ENCODE peak calls at places on chromosome 22, in seven cellular contexts. One of them, this sample, is unnamed.

GRCh38 chr22:46974631-46975585 is 212.5 kb downstream of the TBC1D22A start:
- DNase-seq in GM23338: no peak
- DNase-seq in endothelial cell of umbilical vein: no peak
- DNase-seq in sigmoid colon: peak
- DNase-seq in HCT116: no peak
- DNase-seq in HL-60: no peak
- DNase-seq in GM12892: no peak
- DNase-seq in this sample: no peak

GRCh38 chr22:45709004-45709739 is 37.5 kb downstream of the ATXN10 start:
- DNase-seq in GM23338: no peak
- DNase-seq in endothelial cell of umbilical vein: peak
- DNase-seq in sigmoid colon: no peak
- DNase-seq in HCT116: no peak
- DNase-seq in HL-60: no peak
- DNase-seq in GM12892: no peak
- DNase-seq in this sample: no peak

GRCh38 chr22:41917906-41918791 is 3.3 kb upstream of the SHISA8 start:
- DNase-seq in GM23338: no peak
- DNase-seq in endothelial cell of umbilical vein: peak
- DNase-seq in sigmoid colon: no peak
- DNase-seq in HCT116: no peak
- DNase-seq in HL-60: peak
- DNase-seq in GM12892: no peak
- DNase-seq in this sample: no peak

GRCh38 chr22:42743501-42743991 is 22.9 kb upstream of the A4GALT start:
- DNase-seq in GM23338: peak
- DNase-seq in endothelial cell of umbilical vein: peak
- DNase-seq in sigmoid colon: peak
- DNase-seq in HCT116: no peak
- DNase-seq in HL-60: no peak
- DNase-seq in GM12892: no peak
- DNase-seq in this sample: no peak

GRCh38 chr22:44916281-44917231 is 93.2 kb downstream of the PHF21B start:
- DNase-seq in GM23338: no peak
- DNase-seq in endothelial cell of umbilical vein: no peak
- DNase-seq in sigmoid colon: peak
- DNase-seq in HCT116: no peak
- DNase-seq in HL-60: no peak
- DNase-seq in GM12892: no peak
- DNase-seq in this sample: no peak

GRCh38 chr22:36194971-36195370 is 6.6 kb downstream of the APOL4 start:
- DNase-seq in GM23338: peak
- DNase-seq in endothelial cell of umbilical vein: peak
- DNase-seq in sigmoid colon: peak
- DNase-seq in HCT116: peak
- DNase-seq in HL-60: peak
- DNase-seq in GM12892: no peak
- DNase-seq in this sample: no peak

GRCh38 chr22:20033045-20033706 is 12.3 kb downstream of the TANGO2 start:
- DNase-seq in GM23338: no peak
- DNase-seq in endothelial cell of umbilical vein: no peak
- DNase-seq in sigmoid colon: no peak
- DNase-seq in HCT116: no peak
- DNase-seq in HL-60: no peak
- DNase-seq in GM12892: no peak
- DNase-seq in this sample: no peak

GRCh38 chr22:29992341-29993275 is 87.7 kb upstream of the HORMAD2 start:
- DNase-seq in GM23338: peak
- DNase-seq in endothelial cell of umbilical vein: no peak
- DNase-seq in sigmoid colon: no peak
- DNase-seq in HCT116: no peak
- DNase-seq in HL-60: no peak
- DNase-seq in GM12892: no peak
- DNase-seq in this sample: no peak

GRCh38 chr22:19913337-19913936 is 28.1 kb upstream of the COMT start:
- DNase-seq in GM23338: no peak
- DNase-seq in endothelial cell of umbilical vein: no peak
- DNase-seq in sigmoid colon: no peak
- DNase-seq in HCT116: no peak
- DNase-seq in HL-60: no peak
- DNase-seq in GM12892: no peak
- DNase-seq in this sample: no peak

GRCh38 chr22:41968601-41969000 is 642 bp upstream of the SEPTIN3 start:
- DNase-seq in GM23338: no peak
- DNase-seq in endothelial cell of umbilical vein: peak
- DNase-seq in sigmoid colon: no peak
- DNase-seq in HCT116: no peak
- DNase-seq in HL-60: no peak
- DNase-seq in GM12892: no peak
- DNase-seq in this sample: no peak

GRCh38 chr22:43066844-43067385 is 22.3 kb downstream of the TTLL1 start:
- DNase-seq in GM23338: no peak
- DNase-seq in endothelial cell of umbilical vein: peak
- DNase-seq in sigmoid colon: no peak
- DNase-seq in HCT116: peak
- DNase-seq in HL-60: no peak
- DNase-seq in GM12892: no peak
- DNase-seq in this sample: no peak

GRCh38 chr22:19948057-19948760 is 6.6 kb upstream of the TXNRD2 start:
- DNase-seq in GM23338: no peak
- DNase-seq in endothelial cell of umbilical vein: no peak
- DNase-seq in sigmoid colon: no peak
- DNase-seq in HCT116: no peak
- DNase-seq in HL-60: no peak
- DNase-seq in GM12892: no peak
- DNase-seq in this sample: no peak

GRCh38 chr22:19802001-19802880 is 41.7 kb downstream of the TBX1 start:
- DNase-seq in GM23338: no peak
- DNase-seq in endothelial cell of umbilical vein: no peak
- DNase-seq in sigmoid colon: no peak
- DNase-seq in HCT116: no peak
- DNase-seq in HL-60: no peak
- DNase-seq in GM12892: no peak
- DNase-seq in this sample: no peak

GRCh38 chr22:45587638-45588481 is 83.8 kb upstream of the ATXN10 start:
- DNase-seq in GM23338: no peak
- DNase-seq in endothelial cell of umbilical vein: no peak
- DNase-seq in sigmoid colon: no peak
- DNase-seq in HCT116: no peak
- DNase-seq in HL-60: no peak
- DNase-seq in GM12892: no peak
- DNase-seq in this sample: no peak

GRCh38 chr22:47065756-47066615 is 303.5 kb downstream of the TBC1D22A start:
- DNase-seq in GM23338: no peak
- DNase-seq in endothelial cell of umbilical vein: peak
- DNase-seq in sigmoid colon: no peak
- DNase-seq in HCT116: no peak
- DNase-seq in HL-60: no peak
- DNase-seq in GM12892: no peak
- DNase-seq in this sample: no peak

GRCh38 chr22:46336119-46337078 is 885 bp downstream of the TRMU start:
- DNase-seq in GM23338: peak
- DNase-seq in endothelial cell of umbilical vein: peak
- DNase-seq in sigmoid colon: no peak
- DNase-seq in HCT116: no peak
- DNase-seq in HL-60: peak
- DNase-seq in GM12892: no peak
- DNase-seq in this sample: no peak

GRCh38 chr22:42939941-42940653 is 74.9 kb downstream of the PACSIN2 start:
- DNase-seq in GM23338: no peak
- DNase-seq in endothelial cell of umbilical vein: peak
- DNase-seq in sigmoid colon: no peak
- DNase-seq in HCT116: peak
- DNase-seq in HL-60: no peak
- DNase-seq in GM12892: no peak
- DNase-seq in this sample: no peak

DNA sequence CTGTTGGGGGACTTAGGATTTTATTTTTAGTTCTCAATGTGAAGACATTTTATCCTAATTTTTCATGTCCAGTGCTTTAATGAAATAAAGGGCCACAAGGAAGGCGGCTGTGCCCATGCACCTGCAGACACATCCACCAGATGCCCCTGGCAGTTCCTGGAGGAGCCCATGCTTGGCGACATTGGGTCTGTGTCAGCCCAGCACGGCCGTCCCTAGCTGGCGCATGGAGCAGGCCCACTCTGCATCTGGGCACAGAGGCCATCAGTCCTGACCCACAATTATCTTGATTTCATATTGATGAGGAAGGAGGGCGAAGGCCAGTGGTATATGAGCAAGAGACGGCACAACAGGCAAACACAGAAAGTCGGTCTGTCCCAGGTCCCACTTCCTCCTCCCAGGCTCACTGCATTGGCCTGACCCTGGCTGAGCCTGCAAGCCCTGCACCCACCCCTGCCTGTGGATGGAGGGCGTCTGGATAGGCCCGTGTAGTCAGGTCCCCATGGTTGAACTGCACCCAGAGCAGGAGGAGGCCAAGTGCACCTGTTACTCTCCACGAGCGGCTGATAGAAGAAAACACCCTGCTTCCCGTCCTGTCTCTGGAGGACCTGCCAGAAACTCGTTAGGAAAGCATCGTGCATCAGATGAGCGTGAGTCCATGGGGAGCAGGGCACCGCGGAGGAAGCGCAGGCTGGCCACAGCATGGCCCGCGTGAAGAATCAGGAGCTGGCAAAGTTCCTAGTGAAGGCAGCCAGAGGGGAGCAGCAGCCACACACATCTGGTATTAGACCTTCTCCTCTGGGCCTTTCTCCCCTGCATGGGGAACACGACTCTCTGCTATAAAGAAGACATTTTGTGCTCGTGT is 296.8 kb downstream of the BRD1 start:
- DNase-seq in GM23338: no peak
- DNase-seq in endothelial cell of umbilical vein: no peak
- DNase-seq in sigmoid colon: no peak
- DNase-seq in HCT116: no peak
- DNase-seq in HL-60: no peak
- DNase-seq in GM12892: no peak
- DNase-seq in this sample: no peak
- TF ChIP-seq POLR2AphosphoS5 in GM23338: no peak
- TF ChIP-seq POLR2AphosphoS5 in endothelial cell of umbilical vein: no peak
- TF ChIP-seq POLR2AphosphoS5 in sigmoid colon: no peak
- TF ChIP-seq POLR2AphosphoS5 in HCT116: no peak
- TF ChIP-seq POLR2AphosphoS5 in HL-60: no peak
- TF ChIP-seq POLR2AphosphoS5 in GM12892: no peak
- TF ChIP-seq POLR2AphosphoS5 in this sample: no peak

GRCh38 chr22:17845340-17845739 is 71.1 kb upstream of the BID start:
- DNase-seq in GM23338: no peak
- DNase-seq in endothelial cell of umbilical vein: no peak
- DNase-seq in sigmoid colon: no peak
- DNase-seq in HCT116: no peak
- DNase-seq in HL-60: no peak
- DNase-seq in GM12892: no peak
- DNase-seq in this sample: no peak

GRCh38 chr22:17845790-17846189 is 71.5 kb upstream of the BID start:
- DNase-seq in GM23338: no peak
- DNase-seq in endothelial cell of umbilical vein: no peak
- DNase-seq in sigmoid colon: peak
- DNase-seq in HCT116: no peak
- DNase-seq in HL-60: no peak
- DNase-seq in GM12892: no peak
- DNase-seq in this sample: no peak

GRCh38 chr22:17847360-17848078 is 73.2 kb upstream of the BID start:
- DNase-seq in GM23338: no peak
- DNase-seq in endothelial cell of umbilical vein: no peak
- DNase-seq in sigmoid colon: no peak
- DNase-seq in HCT116: peak
- DNase-seq in HL-60: no peak
- DNase-seq in GM12892: no peak
- DNase-seq in this sample: no peak

GRCh38 chr22:17844150-17844549 is 69.9 kb upstream of the BID start:
- DNase-seq in GM23338: no peak
- DNase-seq in endothelial cell of umbilical vein: no peak
- DNase-seq in sigmoid colon: no peak
- DNase-seq in HCT116: no peak
- DNase-seq in HL-60: no peak
- DNase-seq in GM12892: no peak
- DNase-seq in this sample: no peak

GRCh38 chr22:17846326-17846992 is 72.2 kb upstream of the BID start:
- DNase-seq in GM23338: no peak
- DNase-seq in endothelial cell of umbilical vein: no peak
- DNase-seq in sigmoid colon: peak
- DNase-seq in HCT116: no peak
- DNase-seq in HL-60: no peak
- DNase-seq in GM12892: no peak
- DNase-seq in this sample: no peak
- TF ChIP-seq POLR2AphosphoS5 in GM23338: no peak
- TF ChIP-seq POLR2AphosphoS5 in endothelial cell of umbilical vein: no peak
- TF ChIP-seq POLR2AphosphoS5 in sigmoid colon: peak
- TF ChIP-seq POLR2AphosphoS5 in HCT116: no peak
- TF ChIP-seq POLR2AphosphoS5 in HL-60: no peak
- TF ChIP-seq POLR2AphosphoS5 in GM12892: no peak
- TF ChIP-seq POLR2AphosphoS5 in this sample: no peak

DNA sequence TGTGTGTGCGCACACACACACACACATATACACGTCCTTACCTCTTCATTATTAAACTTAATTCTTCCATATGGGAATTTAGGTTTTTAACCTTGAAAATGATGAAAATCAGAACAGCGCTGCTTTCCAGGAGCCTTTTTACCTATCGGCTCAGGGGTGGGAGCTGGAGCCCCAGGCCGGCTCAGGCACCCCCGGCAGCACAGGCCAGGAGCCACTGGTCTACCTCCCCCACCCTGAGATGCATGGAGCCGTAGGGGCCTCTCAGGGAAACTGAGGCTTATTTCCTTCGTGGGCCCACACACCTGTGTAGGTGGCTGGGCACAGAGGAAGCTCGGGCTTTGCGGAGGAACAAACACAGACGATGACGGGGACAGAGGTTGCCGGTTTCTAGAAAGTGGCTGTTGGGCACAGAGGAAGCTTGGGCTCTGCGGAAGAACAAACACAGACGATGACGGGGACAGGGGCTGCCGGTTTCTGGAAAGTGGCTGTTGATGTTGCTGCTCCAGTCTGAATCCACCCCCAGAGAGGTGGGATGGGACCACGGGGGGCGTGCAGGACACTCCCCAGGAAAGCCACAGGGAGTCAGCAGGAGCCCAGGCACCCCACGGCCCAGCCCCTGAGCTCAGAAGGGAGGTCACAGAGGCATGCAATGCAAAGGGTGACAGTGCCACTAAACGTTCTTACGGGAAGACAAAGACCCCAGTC is 149.4 kb downstream of the BRD1 start:
- DNase-seq in GM23338: no peak
- DNase-seq in endothelial cell of umbilical vein: no peak
- DNase-seq in sigmoid colon: peak
- DNase-seq in HCT116: no peak
- DNase-seq in HL-60: no peak
- DNase-seq in GM12892: no peak
- DNase-seq in this sample: no peak
- TF ChIP-seq POLR2AphosphoS5 in GM23338: no peak
- TF ChIP-seq POLR2AphosphoS5 in endothelial cell of umbilical vein: no peak
- TF ChIP-seq POLR2AphosphoS5 in sigmoid colon: no peak
- TF ChIP-seq POLR2AphosphoS5 in HCT116: no peak
- TF ChIP-seq POLR2AphosphoS5 in HL-60: no peak
- TF ChIP-seq POLR2AphosphoS5 in GM12892: no peak
- TF ChIP-seq POLR2AphosphoS5 in this sample: no peak

GRCh38 chr22:37290737-37291136 is 8.4 kb downstream of the CYTH4 start:
- DNase-seq in GM23338: no peak
- DNase-seq in endothelial cell of umbilical vein: no peak
- DNase-seq in sigmoid colon: no peak
- DNase-seq in HCT116: no peak
- DNase-seq in HL-60: no peak
- DNase-seq in GM12892: no peak
- DNase-seq in this sample: no peak
- TF ChIP-seq POLR2AphosphoS5 in GM23338: no peak
- TF ChIP-seq POLR2AphosphoS5 in endothelial cell of umbilical vein: no peak
- TF ChIP-seq POLR2AphosphoS5 in sigmoid colon: no peak
- TF ChIP-seq POLR2AphosphoS5 in HCT116: no peak
- TF ChIP-seq POLR2AphosphoS5 in HL-60: no peak
- TF ChIP-seq POLR2AphosphoS5 in GM12892: no peak
- TF ChIP-seq POLR2AphosphoS5 in this sample: no peak

GRCh38 chr22:50182176-50183081 is 3.3 kb upstream of the TRABD start:
- DNase-seq in GM23338: no peak
- DNase-seq in endothelial cell of umbilical vein: no peak
- DNase-seq in sigmoid colon: no peak
- DNase-seq in HCT116: no peak
- DNase-seq in HL-60: no peak
- DNase-seq in GM12892: no peak
- DNase-seq in this sample: no peak
- TF ChIP-seq POLR2AphosphoS5 in GM23338: no peak
- TF ChIP-seq POLR2AphosphoS5 in endothelial cell of umbilical vein: no peak
- TF ChIP-seq POLR2AphosphoS5 in sigmoid colon: no peak
- TF ChIP-seq POLR2AphosphoS5 in HCT116: no peak
- TF ChIP-seq POLR2AphosphoS5 in HL-60: no peak
- TF ChIP-seq POLR2AphosphoS5 in GM12892: no peak
- TF ChIP-seq POLR2AphosphoS5 in this sample: no peak

This sample was measured in GM12891.